ENCODE peak calls at places on chromosomes 2 and 18, in six cellular contexts. One of them, this sample, is unnamed.
A peak's percentile ranks its signal among the peaks of the same experiment; 100 is the strongest.

GRCh38 chr2:152627010-152627957 is 90.0 kb downstream of the PRPF40A start:
- DNase-seq in NCI-H526: no peak
- DNase-seq in H9: no peak
- DNase-seq in HEK293T: peak; percentile 20
- DNase-seq in stimulated activated CD4-positive, alpha-beta T cell treated with anti-CD3 and anti-CD28 coated beads, Interleukin-1b, Interleukin-23, amount 100 ng/mL, for 4 hours: no peak
- DNase-seq in left ventricle myocardium inferior: no peak
- DNase-seq in this sample: no peak

GRCh38 chr2:120546077-120546864 is 189.4 kb upstream of the GLI2 start:
- DNase-seq in H9: no peak
- DNase-seq in NCI-H526: no peak
- DNase-seq in HEK293T: no peak
- DNase-seq in stimulated activated CD4-positive, alpha-beta T cell treated with anti-CD3 and anti-CD28 coated beads, Interleukin-1b, Interleukin-23, amount 100 ng/mL, for 4 hours: no peak
- DNase-seq in left ventricle myocardium inferior: peak; percentile 63
- DNase-seq in this sample: no peak

GRCh38 chr18:79523738-79524180 is 128.0 kb downstream of the NFATC1 start:
- DNase-seq in NCI-H526: no peak
- DNase-seq in H9: no peak
- DNase-seq in HEK293T: no peak
- DNase-seq in stimulated activated CD4-positive, alpha-beta T cell treated with anti-CD3 and anti-CD28 coated beads, Interleukin-1b, Interleukin-23, amount 100 ng/mL, for 4 hours: peak; percentile 68
- DNase-seq in left ventricle myocardium inferior: no peak
- DNase-seq in this sample: no peak

GRCh38 chr2:241052677-241053360 is 49.3 kb downstream of the MTERF4 start:
- DNase-seq in H9: peak; percentile 24
- DNase-seq in left ventricle myocardium inferior: no peak
- DNase-seq in HEK293T: no peak
- DNase-seq in stimulated activated CD4-positive, alpha-beta T cell treated with anti-CD3 and anti-CD28 coated beads, Interleukin-1b, Interleukin-23, amount 100 ng/mL, for 4 hours: no peak
- DNase-seq in NCI-H526: no peak
- DNase-seq in this sample: no peak

GRCh38 chr18:34222396-34223163 is 2.1 kb downstream of the NOL4 start:
- DNase-seq in H9: peak; percentile 80
- DNase-seq in NCI-H526: peak; percentile 56
- DNase-seq in HEK293T: peak; percentile 64
- DNase-seq in left ventricle myocardium inferior: peak; percentile 16
- DNase-seq in stimulated activated CD4-positive, alpha-beta T cell treated with anti-CD3 and anti-CD28 coated beads, Interleukin-1b, Interleukin-23, amount 100 ng/mL, for 4 hours: no peak
- DNase-seq in this sample: no peak

GRCh38 chr2:238243496-238244076 is 3.7 kb upstream of the HES6 start:
- DNase-seq in HEK293T: no peak
- DNase-seq in stimulated activated CD4-positive, alpha-beta T cell treated with anti-CD3 and anti-CD28 coated beads, Interleukin-1b, Interleukin-23, amount 100 ng/mL, for 4 hours: no peak
- DNase-seq in NCI-H526: no peak
- DNase-seq in left ventricle myocardium inferior: no peak
- DNase-seq in H9: peak; percentile 65
- DNase-seq in this sample: no peak

GRCh38 chr2:198252472-198252871 is 448.1 kb downstream of the PLCL1 start:
- DNase-seq in H9: no peak
- DNase-seq in stimulated activated CD4-positive, alpha-beta T cell treated with anti-CD3 and anti-CD28 coated beads, Interleukin-1b, Interleukin-23, amount 100 ng/mL, for 4 hours: no peak
- DNase-seq in HEK293T: no peak
- DNase-seq in left ventricle myocardium inferior: no peak
- DNase-seq in NCI-H526: no peak
- DNase-seq in this sample: no peak

GRCh38 chr2:132593171-132593570 is 76.8 kb downstream of the LYPD1 start:
- DNase-seq in H9: no peak
- DNase-seq in HEK293T: no peak
- DNase-seq in stimulated activated CD4-positive, alpha-beta T cell treated with anti-CD3 and anti-CD28 coated beads, Interleukin-1b, Interleukin-23, amount 100 ng/mL, for 4 hours: no peak
- DNase-seq in left ventricle myocardium inferior: no peak
- DNase-seq in NCI-H526: no peak
- DNase-seq in this sample: no peak